ENCODE peak calls at places on chromosomes 1 and 21, in nine cellular contexts. H, Q, P, F, W, E, K, Y and S are unnamed samples.

GRCh38 chr1:116111196-116112021 is at the start of gene MAB21L3:
- DNase-seq in H (no peak), Q (no peak), P (no peak), F (no peak), W (peak), E (no peak), K (no peak), Y (no peak), S (no peak)

GRCh38 chr1:178634445-178634844 is 90.6 kb upstream of the RALGPS2 start:
- DNase-seq in H (no peak), Q (no peak), P (peak), F (no peak), W (no peak), E (no peak), K (peak), Y (no peak), S (no peak)

GRCh38 chr1:14304381-14304865 is 294.1 kb upstream of the KAZN start:
- DNase-seq in H (peak), Q (no peak), P (peak), F (no peak), W (no peak), E (peak), K (no peak), Y (no peak), S (no peak)

GRCh38 chr1:31425301-31426081 is 12.5 kb downstream of the SERINC2 start:
- DNase-seq in H (no peak), Q (no peak), P (no peak), F (no peak), W (no peak), E (no peak), K (no peak), Y (no peak), S (no peak)

GRCh38 chr1:227805606-227806197 is 9.8 kb upstream of the PRSS38 start:
- DNase-seq in H (peak), Q (no peak), P (peak), F (no peak), W (peak), E (no peak), K (no peak), Y (no peak), S (no peak)

GRCh38 chr1:150804671-150805070 is 3.4 kb downstream of the CTSK start:
- DNase-seq in H (no peak), Q (no peak), P (no peak), F (no peak), W (peak), E (no peak), K (no peak), Y (no peak), S (no peak)

GRCh38 chr21:43644609-43645008 is 14.7 kb downstream of the HSF2BP start:
- DNase-seq in H (no peak), Q (no peak), P (peak), F (no peak), W (peak), E (no peak), K (no peak), Y (no peak), S (peak)

GRCh38 chr1:185244015-185244747 is 72.9 kb downstream of the IVNS1ABP start:
- DNase-seq in H (peak), Q (peak), P (peak), F (no peak), W (peak), E (no peak), K (no peak), Y (no peak), S (peak)

GRCh38 chr1:151823175-151823574 is 8.4 kb downstream of the RORC start:
- DNase-seq in H (no peak), Q (no peak), P (no peak), F (no peak), W (no peak), E (no peak), K (no peak), Y (no peak), S (no peak)

GRCh38 chr1:185912504-185912903 is 178.3 kb downstream of the HMCN1 start:
- DNase-seq in H (no peak), Q (no peak), P (no peak), F (no peak), W (no peak), E (no peak), K (no peak), Y (no peak), S (no peak)

GRCh38 chr1:178076607-178077006 is 17.3 kb upstream of the RASAL2 start:
- DNase-seq in H (no peak), Q (no peak), P (no peak), F (no peak), W (no peak), E (no peak), K (no peak), Y (no peak), S (no peak)

GRCh38 chr1:87572891-87573290 is 244.2 kb downstream of the LMO4 start:
- DNase-seq in H (no peak), Q (no peak), P (no peak), F (no peak), W (no peak), E (no peak), K (no peak), Y (no peak), S (no peak)

GRCh38 chr1:77100870-77101269 is 118.4 kb downstream of the PIGK start:
- DNase-seq in H (peak), Q (no peak), P (peak), F (no peak), W (no peak), E (no peak), K (no peak), Y (no peak), S (no peak)

GRCh38 chr1:116805398-116805797 is 51.2 kb downstream of the CD2 start:
- DNase-seq in H (no peak), Q (no peak), P (no peak), F (no peak), W (no peak), E (no peak), K (no peak), Y (no peak), S (no peak)

GRCh38 chr1:25694167-25694566 is 77.6 kb downstream of the MAN1C1 start:
- DNase-seq in H (no peak), Q (no peak), P (peak), F (no peak), W (no peak), E (peak), K (no peak), Y (no peak), S (no peak)

GRCh38 chr1:94792473-94792875 is 27.7 kb upstream of the SLC44A3 start:
- DNase-seq in H (no peak), Q (no peak), P (peak), F (no peak), W (peak), E (peak), K (no peak), Y (no peak), S (peak)

GRCh38 chr1:150256193-150256548 is 1.4 kb upstream of the CA14 start:
- DNase-seq in H (no peak), Q (no peak), P (no peak), F (no peak), W (no peak), E (no peak), K (no peak), Y (no peak), S (no peak)

GRCh38 chr1:53127546-53127945 is 14.9 kb downstream of the SLC1A7 start:
- DNase-seq in H (no peak), Q (no peak), P (no peak), F (no peak), W (no peak), E (no peak), K (no peak), Y (no peak), S (no peak)

GRCh38 chr1:156387899-156388813 is 19.1 kb downstream of the RHBG start:
- DNase-seq in H (no peak), Q (no peak), P (no peak), F (no peak), W (no peak), E (peak), K (no peak), Y (no peak), S (no peak)

GRCh38 chr1:25702101-25702775 is 85.6 kb downstream of the MAN1C1 start:
- DNase-seq in H (no peak), Q (no peak), P (peak), F (no peak), W (no peak), E (no peak), K (no peak), Y (no peak), S (no peak)

GRCh38 chr1:201016211-201016651 is 7.3 kb downstream of the KIF21B start:
- DNase-seq in H (no peak), Q (no peak), P (peak), F (peak), W (peak), E (no peak), K (no peak), Y (no peak), S (no peak)

GRCh38 chr1:51203874-51204245 is 32.2 kb upstream of the RNF11 start:
- DNase-seq in H (no peak), Q (no peak), P (no peak), F (no peak), W (no peak), E (no peak), K (no peak), Y (no peak), S (no peak)